ENCODE peak calls at places on chromosomes 16 and 17, in ten cellular contexts. M is IMR-90, E is hepatocyte, I is lower leg skin, J is AG09309, N is neural progenitor cell, Z is PC-9, S is fibroblast of lung, R is cardiac muscle cell, D is brain microvascular endothelial cell. Y is an unnamed sample.

GRCh38 chr17:33403194-33403593 is 110.1 kb upstream of the ASIC2 start:
- DNase-seq in E (no peak), M (no peak), N (no peak), R (no peak), S (no peak), J (no peak), D (no peak), Z (no peak), I (no peak), Y (no peak)

GRCh38 chr17:48671697-48672171 is 45.6 kb upstream of the HOXB9 start:
- DNase-seq in M (peak; percentile 67), Z (peak; percentile 39), D (peak; percentile 66), I (peak; percentile 72), S (peak; percentile 59), E (peak; percentile 90), J (peak; percentile 21), R (peak; percentile 79), N (peak; percentile 80), Y (peak; percentile 13)

GRCh38 chr17:42748202-42748905 is 3.5 kb upstream of the EZH1 start:
- DNase-seq in I (peak; percentile 55), D (no peak), N (no peak), E (no peak), M (no peak), Z (no peak), S (no peak), R (no peak), J (no peak), Y (no peak)

GRCh38 chr16:71847096-71847495 is 1.3 kb downstream of the ATXN1L start:
- DNase-seq in N (no peak), S (no peak), D (no peak), R (no peak), M (no peak), Z (no peak), I (no peak), E (no peak), J (no peak), Y (no peak)

GRCh38 chr16:1081734-1082265 is 9.3 kb downstream of the SSTR5 start:
- DNase-seq in I (no peak), D (no peak), M (no peak), Z (no peak), N (no peak), E (no peak), S (no peak), J (no peak), R (no peak), Y (no peak)

GRCh38 chr16:28003923-28004322 is 59.6 kb downstream of the GSG1L start:
- DNase-seq in I (no peak), M (no peak), Z (no peak), R (no peak), D (no peak), S (no peak), J (no peak), N (no peak), E (no peak), Y (no peak)

GRCh38 chr17:67323445-67323844 is 42.9 kb downstream of the PSMD12 start:
- DNase-seq in I (no peak), N (no peak), Z (no peak), J (no peak), E (no peak), D (no peak), S (no peak), M (no peak), R (no peak), Y (no peak)

GRCh38 chr17:31688704-31689103 is 170.3 kb downstream of the COPRS start:
- DNase-seq in R (no peak), E (no peak), Z (peak; percentile 61), D (no peak), J (no peak), S (peak; percentile 29), I (no peak), N (no peak), M (no peak), Y (no peak)

GRCh38 chr17:62578757-62579487 is 48.5 kb upstream of the MRC2 start:
- DNase-seq in M (no peak), D (no peak), Z (no peak), N (no peak), I (no peak), J (no peak), E (no peak), R (no peak), S (no peak), Y (no peak)

GRCh38 chr16:1745181-1745899 is 26.0 kb downstream of the NME3 start:
- DNase-seq in Z (peak; percentile 91), I (no peak), J (peak; percentile 29), E (no peak), S (peak; percentile 93), D (peak; percentile 55), M (peak; percentile 59), R (peak; percentile 62), N (no peak), Y (peak; percentile 75)

DNA sequence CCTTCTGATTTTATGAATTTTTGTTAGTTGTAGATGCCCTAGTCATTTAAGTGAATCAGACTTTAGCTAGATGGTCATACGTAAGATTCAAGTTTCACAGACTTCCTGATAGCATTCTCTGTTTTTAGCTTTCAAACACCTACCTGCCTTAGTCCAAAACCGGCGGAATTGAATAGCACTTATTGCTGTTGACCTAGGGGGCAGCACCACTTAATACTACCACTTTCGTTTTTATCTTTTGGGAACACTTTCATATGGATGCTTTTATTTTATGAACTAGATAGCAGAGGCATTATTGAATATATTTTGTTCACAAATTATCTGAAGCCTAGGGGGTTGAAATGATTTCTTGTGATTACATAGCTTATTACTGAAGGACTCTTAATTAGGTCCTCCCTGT is 31.5 kb downstream of the TADA2A start:
- DNase-seq in M (no peak), E (no peak), D (no peak), R (no peak), I (no peak), S (no peak), N (no peak), Z (no peak), J (no peak), Y (no peak)
- TF ChIP-seq CTCF in M (peak; percentile 8), E (peak; percentile 9), D (peak; percentile 39), R (peak; percentile 28), I (no peak), S (no peak), N (peak; percentile 48), Z (peak; percentile 41), J (peak; percentile 15), Y (no peak)

DNA sequence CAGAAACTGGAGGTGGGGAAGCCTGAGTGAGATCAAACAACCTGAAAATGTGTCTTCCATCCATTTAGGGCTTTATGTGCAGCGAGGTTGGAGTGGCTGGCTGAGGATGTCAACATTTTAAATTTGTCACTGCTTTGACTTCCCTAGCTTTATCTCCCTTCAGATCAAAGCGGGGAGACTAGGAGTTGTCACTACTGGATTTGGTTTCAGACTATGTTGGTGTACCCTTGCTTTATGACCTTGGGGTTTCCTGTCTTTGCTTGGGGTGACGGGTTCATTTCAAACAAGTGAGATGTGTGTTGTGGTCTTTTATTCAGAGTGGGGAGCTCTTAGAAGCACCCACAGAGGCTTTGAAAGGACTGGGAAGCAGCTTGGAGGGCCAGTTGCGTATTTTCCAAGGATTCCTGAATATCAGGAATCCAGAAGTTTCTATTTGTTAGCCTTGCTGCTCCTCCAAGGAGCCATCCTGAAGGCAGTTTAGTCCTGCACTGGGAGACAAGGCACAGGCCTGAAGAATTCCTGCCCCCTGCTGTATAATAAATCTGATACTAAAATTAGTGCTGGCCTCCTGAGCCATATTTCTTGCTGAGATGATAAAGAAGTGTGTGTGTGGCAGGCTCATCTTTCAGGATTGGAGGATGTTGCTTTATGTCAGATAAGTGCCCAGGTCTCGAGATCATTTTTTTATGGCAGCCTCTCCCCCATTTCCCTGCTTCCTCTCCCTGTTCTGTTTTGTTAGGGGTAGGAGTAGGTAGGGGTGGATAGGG is 25.7 kb downstream of the MSI2 start:
- DNase-seq in N (no peak), D (peak; percentile 14), Z (no peak), J (no peak), R (no peak), E (no peak), S (no peak), M (no peak), I (no peak), Y (no peak)
- H3K4me3 ChIP-seq in N (no peak overlapping the region), D (no peak overlapping the region), Z (no peak overlapping the region), J (no peak overlapping the region), R (no peak overlapping the region), E (no peak overlapping the region), S (no peak overlapping the region), M (no peak overlapping the region), I (no peak overlapping the region), Y (no peak overlapping the region)

DNA sequence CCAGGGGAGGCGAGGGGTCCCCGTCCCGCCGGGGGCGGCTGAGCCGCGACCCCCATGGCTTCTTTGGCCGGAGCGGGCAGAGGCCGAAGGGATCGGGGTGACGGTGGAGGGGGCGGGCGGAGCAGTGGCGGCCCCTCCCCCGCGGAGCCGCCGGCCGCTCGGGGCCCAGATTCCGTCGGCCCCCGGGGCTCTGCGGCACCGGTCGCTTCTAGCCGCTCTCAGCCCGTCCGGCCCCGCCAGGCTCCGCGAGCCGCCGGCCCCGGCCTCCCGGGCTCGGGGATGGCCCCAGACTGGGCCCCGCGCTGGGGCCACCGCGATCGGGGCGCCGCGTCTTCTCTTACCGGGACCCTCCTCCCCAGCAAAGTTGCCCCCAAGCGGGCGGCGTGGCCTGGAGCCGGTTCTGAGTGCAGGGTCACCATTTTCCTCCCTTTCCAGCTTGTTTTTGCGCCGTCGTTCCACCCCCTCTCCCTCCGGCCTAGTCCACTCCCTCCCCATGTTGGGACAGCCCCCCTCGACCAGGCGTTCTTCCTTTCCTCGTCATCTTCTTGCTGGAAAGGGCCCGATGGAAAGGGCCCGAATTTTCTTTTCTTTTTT is 768 bp downstream of the NFAT5 start:
- DNase-seq in Z (no peak), N (peak; percentile 75), D (peak; percentile 44), J (no peak), S (peak; percentile 76), M (peak; percentile 68), R (peak; percentile 75), E (peak; percentile 72), I (peak; percentile 40), Y (no peak)
- TF ChIP-seq CTCF in Z (no peak), N (no peak), D (no peak), J (no peak), S (no peak), M (no peak), R (no peak), E (no peak), I (no peak), Y (no peak)

GRCh38 chr17:40616592-40616991 is 31.0 kb downstream of the SMARCE1 start:
- DNase-seq in S (no peak), M (no peak), N (no peak), R (no peak), Z (no peak), E (no peak), I (no peak), J (no peak), D (no peak), Y (no peak)

GRCh38 chr17:40615989-40616476 is 31.6 kb downstream of the SMARCE1 start:
- DNase-seq in I (no peak), E (no peak), N (no peak), R (no peak), J (no peak), D (no peak), S (no peak), Z (no peak), M (no peak), Y (no peak)

GRCh38 chr17:40613755-40614154 is 33.9 kb downstream of the SMARCE1 start:
- DNase-seq in Z (no peak), I (no peak), D (no peak), J (no peak), R (no peak), E (no peak), M (no peak), S (no peak), N (no peak), Y (no peak)

GRCh38 chr17:40614431-40615294 is 33.0 kb downstream of the SMARCE1 start:
- DNase-seq in N (no peak), M (no peak), J (no peak), S (no peak), I (no peak), D (no peak), E (no peak), Z (no peak), R (no peak), Y (no peak)

GRCh38 chr17:40615295-40615988 is 32.2 kb downstream of the SMARCE1 start:
- DNase-seq in Z (peak; percentile 72), I (no peak), R (peak; percentile 64), D (peak; percentile 22), M (peak; percentile 47), S (peak; percentile 35), J (no peak), N (peak; percentile 68), E (peak; percentile 79), Y (no peak)
- H3K4me3 ChIP-seq in Z (no peak overlapping the region), I (no peak overlapping the region), R (no peak overlapping the region), D (no peak overlapping the region), M (no peak overlapping the region), S (no peak overlapping the region), J (no peak overlapping the region), N (no peak overlapping the region), E (no peak overlapping the region), Y (no peak overlapping the region)